ENCODE peak calls at places on chromosome 7, in eight cellular contexts. P is neural progenitor cell, E is tibial nerve, U is left ventricle myocardium inferior, X is PC-3, Z is A673, V is cardiac muscle cell, C is BE2C. F is an unnamed sample.

GRCh38 chr7:149310113-149310836 is 48.3 kb downstream of the ZNF783 start:
- DNase-seq in P (no peak), E (no peak), U (no peak), X (peak; percentile 80), Z (peak; percentile 72), V (peak; percentile 6), C (peak; percentile 47), F (peak; percentile 84)

GRCh38 chr7:42893341-42894242 is 18.3 kb downstream of the C7orf25 start:
- DNase-seq in P (no peak), E (no peak), U (no peak), X (no peak), Z (no peak), V (no peak), C (no peak), F (no peak)

GRCh38 chr7:105707967-105708580 is 126.8 kb upstream of the EFCAB10 start:
- DNase-seq in P (no peak), E (no peak), U (no peak), X (no peak), Z (peak; percentile 42), V (no peak), C (no peak), F (no peak)

GRCh38 chr7:139119486-139119849 is 9.9 kb upstream of the ZC3HAV1 start:
- DNase-seq in P (no peak), E (no peak), U (no peak), X (no peak), Z (no peak), V (no peak), C (no peak), F (no peak)

GRCh38 chr7:12518920-12519681 is 51.4 kb upstream of the SCIN start:
- DNase-seq in P (peak; percentile 54), E (no peak), U (no peak), X (peak; percentile 44), Z (peak; percentile 25), V (peak; percentile 25), C (peak; percentile 44), F (peak; percentile 15)

GRCh38 chr7:28088032-28088431 is 92.6 kb downstream of the JAZF1 start:
- DNase-seq in P (no peak), E (no peak), U (no peak), X (no peak), Z (no peak), V (no peak), C (no peak), F (no peak)

GRCh38 chr7:128721376-128721775 is 17.8 kb upstream of the CALU start:
- DNase-seq in P (no peak), E (no peak), U (no peak), X (no peak), Z (no peak), V (no peak), C (no peak), F (no peak)

GRCh38 chr7:11193131-11193867 is 219.6 kb downstream of the PHF14 start:
- DNase-seq in P (peak; percentile 64), E (no peak), U (no peak), X (peak; percentile 60), Z (no peak), V (peak; percentile 54), C (peak; percentile 41), F (peak; percentile 48)

GRCh38 chr7:52705768-52706167 is 329.7 kb upstream of the POM121L12 start:
- DNase-seq in P (no peak), E (no peak), U (no peak), X (peak; percentile 32), Z (no peak), V (no peak), C (no peak), F (peak; percentile 60)

GRCh38 chr7:106737202-106737562 is 76.2 kb upstream of the CCDC71L start:
- DNase-seq in P (no peak), E (no peak), U (no peak), X (peak; percentile 53), Z (peak; percentile 58), V (no peak), C (no peak), F (peak; percentile 46)

DNA sequence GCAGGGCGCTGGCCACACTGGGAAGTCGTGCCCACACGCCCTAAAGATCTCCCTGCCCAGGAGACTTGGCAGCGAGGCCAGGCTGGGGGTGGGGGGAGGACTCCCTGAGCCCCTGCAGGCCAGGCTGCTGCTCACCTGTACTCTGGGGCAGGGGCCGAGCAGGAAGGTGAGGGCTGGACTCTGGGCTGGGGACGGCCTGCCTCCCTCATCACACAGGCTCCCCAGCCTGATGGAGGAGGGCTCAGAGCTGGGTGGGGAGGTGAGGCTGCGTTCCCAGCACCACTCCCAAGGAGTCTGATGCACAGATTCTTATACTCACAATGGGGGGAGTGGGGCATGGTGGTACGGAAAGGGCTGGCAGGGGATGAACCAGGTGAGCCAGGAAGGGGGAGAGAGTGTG is 71.2 kb downstream of the ELFN1 start:
- DNase-seq in P (no peak), E (no peak), U (no peak), X (no peak), Z (no peak), V (no peak), C (no peak), F (no peak)
- H3K27me3 ChIP-seq in P (no peaks in the 10 kb centered on the region), E (peaks cover 34% of the 10 kb centered on the region), U (no peaks in the 10 kb centered on the region), X (peaks cover 3% of the 10 kb centered on the region), Z (no peaks in the 10 kb centered on the region), V (no peaks in the 10 kb centered on the region), C (no peaks in the 10 kb centered on the region), F (no peaks in the 10 kb centered on the region)

DNA sequence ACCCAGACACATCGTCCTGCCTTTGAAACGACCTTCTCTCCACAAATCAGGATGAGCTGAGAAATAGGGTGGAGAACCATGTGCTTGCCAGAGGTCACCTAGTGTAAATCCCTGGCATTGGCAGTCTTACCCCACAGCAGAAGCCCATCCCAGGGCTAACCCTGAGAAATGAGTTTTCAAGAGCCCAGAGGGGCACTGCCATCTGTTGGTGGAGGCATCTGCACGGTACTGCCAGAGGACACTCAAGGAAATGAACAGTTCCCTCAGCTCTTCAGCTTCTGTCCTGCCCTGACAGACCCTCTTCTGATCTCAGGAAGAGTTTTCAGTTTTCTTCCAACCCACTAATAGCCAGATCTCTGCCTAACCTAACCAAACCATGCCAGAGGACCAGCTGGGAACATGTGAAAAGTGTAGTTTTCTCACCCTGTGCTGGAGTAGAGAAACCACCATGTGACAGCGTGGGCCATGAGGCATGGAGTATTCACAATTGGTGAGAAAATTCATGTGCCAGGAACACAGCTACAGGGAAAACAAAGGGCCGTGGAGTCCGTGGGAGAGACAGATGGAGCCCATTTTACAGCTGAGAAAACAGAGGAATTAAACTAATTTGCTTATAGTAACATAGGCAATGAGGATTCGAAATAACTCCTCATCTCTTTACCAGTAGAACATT is 37.7 kb upstream of the ITPRID1 start:
- DNase-seq in P (no peak), E (no peak), U (no peak), X (peak; percentile 33), Z (no peak), V (no peak), C (no peak), F (no peak)
- TF ChIP-seq CTCF in P (no peak), E (no peak), U (no peak), X (peak; percentile 51), Z (peak; percentile 42), V (no peak), C (peak; percentile 4), F (peak; percentile 25)

GRCh38 chr7:158588085-158588877 is 658 bp upstream of the PTPRN2 start:
- DNase-seq in P (peak; percentile 65), E (no peak), U (no peak), X (no peak), Z (no peak), V (no peak), C (peak; percentile 19), F (no peak)
- H3K27me3 ChIP-seq in P (peaks cover 92% of the 10 kb centered on the region), E (peaks cover 41% of the 10 kb centered on the region), U (peaks cover 53% of the 10 kb centered on the region), X (peaks cover 31% of the 10 kb centered on the region), Z (peaks cover 51% of the 10 kb centered on the region), V (peaks cover 91% of the 10 kb centered on the region), C (no peaks in the 10 kb centered on the region), F (peaks cover 6% of the 10 kb centered on the region)

GRCh38 chr7:98137134-98137825 is 30.6 kb downstream of the LMTK2 start:
- DNase-seq in P (no peak), E (no peak), U (no peak), X (no peak), Z (no peak), V (no peak), C (no peak), F (no peak)
- TF ChIP-seq CTCF in P (no peak), E (no peak), U (no peak), X (peak; percentile 42), Z (no peak), V (no peak), C (no peak), F (no peak)

F was measured in bronchial epithelial cell.